ENCODE peak calls at places on chromosome 7, in eight cellular contexts. I is lower lobe of right lung, Q is endothelial cell of umbilical vein, P is tibial nerve, Z is fibroblast of lung, W is left ventricle myocardium inferior, V is body of pancreas, T is HCT116. B is an unnamed sample.

GRCh38 chr7:110519851-110520250 is 571.1 kb upstream of the LRRN3 start:
- DNase-seq in I (no peak), Q (no peak), P (no peak), Z (no peak), W (no peak), V (no peak), T (no peak), B (no peak)

GRCh38 chr7:43211693-43212092 is 99.2 kb downstream of the HECW1 start:
- DNase-seq in I (no peak), Q (no peak), P (no peak), Z (peak; percentile 66), W (no peak), V (no peak), T (no peak), B (no peak)

GRCh38 chr7:7176421-7177043 is 5.8 kb upstream of the C1GALT1 start:
- DNase-seq in I (no peak), Q (peak; percentile 86), P (no peak), Z (peak; percentile 89), W (no peak), V (no peak), T (peak; percentile 76), B (no peak)

GRCh38 chr7:12637819-12638592 is 49.4 kb upstream of the ARL4A start:
- DNase-seq in I (no peak), Q (no peak), P (no peak), Z (no peak), W (no peak), V (no peak), T (no peak), B (no peak)

GRCh38 chr7:14095233-14095950 is 105.9 kb upstream of the ETV1 start:
- DNase-seq in I (no peak), Q (no peak), P (no peak), Z (no peak), W (no peak), V (no peak), T (no peak), B (no peak)

GRCh38 chr7:130831817-130832481 is 97.9 kb upstream of the KLF14 start:
- DNase-seq in I (no peak), Q (peak; percentile 35), P (no peak), Z (peak; percentile 48), W (no peak), V (no peak), T (peak; percentile 41), B (no peak)

GRCh38 chr7:913736-914520 is 37.6 kb downstream of the GET4 start:
- DNase-seq in I (no peak), Q (no peak), P (no peak), Z (no peak), W (no peak), V (no peak), T (no peak), B (no peak)

GRCh38 chr7:108296911-108297310 is 159.3 kb downstream of the NRCAM start:
- DNase-seq in I (no peak), Q (peak; percentile 34), P (no peak), Z (peak; percentile 55), W (no peak), V (no peak), T (no peak), B (no peak)

GRCh38 chr7:40824461-40824860 is 689.7 kb downstream of the SUGCT start:
- DNase-seq in I (no peak), Q (no peak), P (no peak), Z (no peak), W (no peak), V (no peak), T (no peak), B (no peak)

GRCh38 chr7:45240926-45241325 is 83.3 kb downstream of the RAMP3 start:
- DNase-seq in I (no peak), Q (no peak), P (no peak), Z (no peak), W (no peak), V (no peak), T (no peak), B (no peak)

GRCh38 chr7:17206354-17206905 is 92.0 kb upstream of the AHR start:
- DNase-seq in I (no peak), Q (peak; percentile 3), P (no peak), Z (no peak), W (no peak), V (no peak), T (no peak), B (no peak)

GRCh38 chr7:28315565-28316420 is 96.5 kb upstream of the CREB5 start:
- DNase-seq in I (no peak), Q (no peak), P (peak; percentile 68), Z (peak; percentile 75), W (no peak), V (no peak), T (no peak), B (no peak)

GRCh38 chr7:24341677-24342076 is 57.7 kb downstream of the NPY start:
- DNase-seq in I (no peak), Q (no peak), P (no peak), Z (no peak), W (no peak), V (no peak), T (no peak), B (no peak)

GRCh38 chr7:29989257-29989995 is at the start of gene SCRN1:
- DNase-seq in I (peak; percentile 61), Q (peak; percentile 39), P (peak; percentile 27), Z (no peak), W (peak; percentile 42), V (peak; percentile 45), T (no peak), B (no peak)

GRCh38 chr7:138890467-138890781 is 90.8 kb downstream of the KIAA1549 start:
- DNase-seq in I (no peak), Q (no peak), P (no peak), Z (no peak), W (no peak), V (no peak), T (no peak), B (no peak)

GRCh38 chr7:150850273-150850672 is 2.0 kb upstream of the AOC1 start:
- DNase-seq in I (no peak), Q (no peak), P (no peak), Z (no peak), W (no peak), V (no peak), T (no peak), B (no peak)

GRCh38 chr7:20191044-20191867 is 25.9 kb downstream of the MACC1 start:
- DNase-seq in I (no peak), Q (no peak), P (no peak), Z (no peak), W (no peak), V (no peak), T (no peak), B (no peak)

GRCh38 chr7:27096756-27097514 is 1.1 kb upstream of the HOXA1 start:
- DNase-seq in I (peak; percentile 76), Q (peak; percentile 53), P (no peak), Z (peak; percentile 59), W (no peak), V (no peak), T (no peak), B (no peak)

GRCh38 chr7:112080441-112080840 is 125.8 kb downstream of the DOCK4 start:
- DNase-seq in I (no peak), Q (peak; percentile 85), P (no peak), Z (peak; percentile 87), W (no peak), V (no peak), T (no peak), B (no peak)

GRCh38 chr7:77752016-77752415 is 46.2 kb downstream of the TMEM60 start:
- DNase-seq in I (no peak), Q (peak; percentile 76), P (no peak), Z (no peak), W (no peak), V (no peak), T (no peak), B (no peak)

GRCh38 chr7:156543699-156544098 is 96.9 kb upstream of the RNF32 start:
- DNase-seq in I (no peak), Q (no peak), P (no peak), Z (no peak), W (no peak), V (no peak), T (no peak), B (no peak)

GRCh38 chr7:127821146-127821545 is 169.2 kb downstream of the SND1 start:
- DNase-seq in I (no peak), Q (peak; percentile 21), P (no peak), Z (no peak), W (no peak), V (no peak), T (no peak), B (no peak)
- H3K27ac ChIP-seq in I (no peak overlapping the region), Q (no peak overlapping the region), P (no peak overlapping the region), Z (no peak overlapping the region), W (no peak overlapping the region), V (no peak overlapping the region), T (no peak overlapping the region), B (no peak overlapping the region)

DNA sequence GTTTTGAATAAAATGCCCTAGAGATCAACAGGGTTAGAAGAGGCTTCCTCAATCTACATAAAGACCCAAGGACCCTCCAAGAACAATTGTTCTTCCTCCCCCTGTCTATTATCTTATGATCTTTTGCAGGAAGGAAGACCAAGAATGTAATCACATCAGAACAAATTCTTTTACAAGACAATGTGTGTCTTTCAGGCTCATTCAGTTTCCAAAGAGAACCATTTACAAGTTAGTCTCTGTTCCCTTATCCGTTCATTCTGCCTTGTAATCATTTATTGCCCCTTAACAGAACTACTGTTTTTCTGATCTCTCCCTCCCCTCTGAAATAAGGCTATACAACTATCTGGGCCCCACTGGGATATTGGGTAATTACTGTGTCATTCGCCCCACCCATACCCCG is 5.6 kb upstream of the MKRN1 start:
- DNase-seq in I (no peak), Q (no peak), P (no peak), Z (no peak), W (no peak), V (no peak), T (no peak), B (no peak)
- H3K27ac ChIP-seq in I (no peak overlapping the region), Q (no peak overlapping the region), P (no peak overlapping the region), Z (no peak overlapping the region), W (no peak overlapping the region), V (no peak overlapping the region), T (no peak overlapping the region), B (no peak overlapping the region)

DNA sequence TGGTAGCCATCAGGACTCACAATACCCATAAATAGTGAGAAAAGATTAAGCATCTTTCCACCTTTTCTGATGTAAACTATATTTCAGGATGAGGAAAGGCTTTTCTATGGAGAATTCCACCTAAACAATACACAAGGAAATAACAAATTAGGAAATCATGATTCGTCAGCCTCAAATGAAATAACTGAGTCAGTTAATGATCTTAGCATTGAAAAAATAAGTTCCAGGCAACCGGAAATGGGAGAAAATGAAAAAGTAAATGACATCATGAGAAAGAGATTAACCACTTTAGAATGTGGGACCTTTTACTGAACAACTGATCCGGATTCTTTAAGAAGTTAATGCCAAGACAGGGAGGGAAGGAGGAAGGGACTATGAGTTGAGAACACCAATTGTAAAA is 742.3 kb downstream of the TNS3 start:
- DNase-seq in I (no peak), Q (peak; percentile 64), P (no peak), Z (peak; percentile 69), W (no peak), V (no peak), T (no peak), B (no peak)
- H3K27ac ChIP-seq in I (no peak overlapping the region), Q (no peak overlapping the region), P (no peak overlapping the region), Z (no peak overlapping the region), W (peak overlapping the region; percentile 3), V (no peak overlapping the region), T (no peak overlapping the region), B (no peak overlapping the region)

DNA sequence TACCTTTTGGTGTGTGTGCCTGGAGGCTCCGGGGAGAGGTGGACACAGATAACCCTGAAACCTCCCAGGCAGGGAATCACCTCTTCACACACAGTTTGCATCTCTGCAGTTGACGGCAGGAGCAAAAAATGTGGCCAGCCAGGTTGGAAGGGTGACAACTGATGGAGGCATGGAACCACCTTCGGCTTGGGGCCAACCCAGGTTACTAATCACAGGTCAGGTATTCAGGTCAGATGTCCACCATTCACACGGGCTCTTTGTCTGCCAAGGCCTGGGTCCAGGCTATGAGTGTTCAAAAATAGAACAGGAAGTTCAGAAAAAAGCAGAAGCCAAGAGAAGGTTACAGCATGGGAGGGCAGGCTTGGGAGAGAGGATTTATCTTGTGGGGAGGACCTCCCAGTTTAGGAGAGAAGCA is 137.2 kb upstream of the EFCAB10 start:
- DNase-seq in I (no peak), Q (no peak), P (no peak), Z (no peak), W (peak; percentile 26), V (peak; percentile 59), T (peak; percentile 3), B (no peak)
- H3K27ac ChIP-seq in I (no peak overlapping the region), Q (no peak overlapping the region), P (no peak overlapping the region), Z (no peak overlapping the region), W (peak overlapping the region; percentile 18), V (peak overlapping the region; percentile 47), T (no peak overlapping the region), B (no peak overlapping the region)